ENCODE peak calls at places on chromosomes 12 and 14, in five cellular contexts. O is hepatocyte, A is heart right ventricle, X is Peyer's patch, M is body of pancreas. S is an unnamed sample.
A peak's percentile ranks its signal among the peaks of the same experiment; 100 is the strongest.

GRCh38 chr12:54038260-54038759 is 5.5 kb downstream of the HOXC5 start:
- DNase-seq in O (no peak), A (no peak), X (peak; percentile 31), M (no peak), S (no peak)

GRCh38 chr12:109098142-109098652 is 800 bp downstream of the UNG start:
- DNase-seq in O (peak; percentile 84), A (peak; percentile 70), X (no peak), M (peak; percentile 70), S (no peak)

GRCh38 chr12:65238609-65239008 is 39.9 kb upstream of the MSRB3 start:
- DNase-seq in O (no peak), A (no peak), X (no peak), M (no peak), S (no peak)

GRCh38 chr14:76755610-76756390 is 5.5 kb upstream of the VASH1 start:
- DNase-seq in O (no peak), A (no peak), X (no peak), M (no peak), S (no peak)

GRCh38 chr14:33762462-33762861 is 188.4 kb downstream of the EGLN3 start:
- DNase-seq in O (no peak), A (peak; percentile 14), X (no peak), M (no peak), S (no peak)

GRCh38 chr12:16385779-16386646 is 38.6 kb downstream of the MGST1 start:
- DNase-seq in O (peak; percentile 68), A (peak; percentile 16), X (no peak), M (peak; percentile 70), S (peak; percentile 14)

GRCh38 chr12:46926536-46926935 is 100.7 kb upstream of the SLC38A4 start:
- DNase-seq in O (no peak), A (no peak), X (no peak), M (no peak), S (no peak)

GRCh38 chr14:69861170-69861569 is 18.0 kb upstream of the SMOC1 start:
- DNase-seq in O (no peak), A (no peak), X (no peak), M (no peak), S (no peak)

GRCh38 chr14:73058923-73059311 is 583 bp downstream of the RBM25 start:
- DNase-seq in O (peak; percentile 49), A (peak; percentile 42), X (no peak), M (peak; percentile 44), S (peak; percentile 31)

DNA sequence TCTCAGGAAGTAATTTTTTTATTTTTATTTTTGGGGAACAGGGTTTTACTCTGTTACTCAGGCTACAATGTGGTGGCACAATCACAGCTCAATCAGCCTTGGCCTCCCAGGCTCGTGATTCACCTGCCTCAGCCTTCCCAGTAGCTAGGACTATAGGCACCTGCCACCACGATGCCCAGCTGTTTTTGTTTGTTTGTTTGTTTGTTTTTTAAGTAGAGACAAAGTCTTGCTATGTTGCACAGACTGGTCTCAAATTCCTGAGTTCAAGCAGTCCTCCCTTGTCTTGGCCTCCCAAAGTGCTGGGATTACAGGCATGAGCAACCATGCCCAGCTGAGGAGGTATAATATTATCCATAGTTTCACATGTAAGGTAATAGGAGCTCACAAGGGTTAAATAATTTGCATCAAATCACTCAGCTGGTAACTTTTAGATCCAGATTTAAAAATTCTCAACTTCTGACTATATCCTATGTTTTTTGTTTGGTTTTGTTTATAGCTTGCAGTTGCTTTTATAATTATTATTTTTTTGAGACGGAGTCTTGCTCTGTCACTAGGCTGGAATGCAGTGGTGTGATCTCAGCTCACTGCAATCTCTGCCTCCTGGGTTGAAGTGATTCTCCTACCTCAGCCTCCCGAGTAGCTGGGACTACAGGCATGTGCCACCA is 629.3 kb downstream of the DIO2 start:
- DNase-seq in O (no peak), A (no peak), X (no peak), M (no peak), S (no peak)
- H3K27ac ChIP-seq in O (no peak overlapping the region), A (no peak overlapping the region), X (no peak overlapping the region), M (no peak overlapping the region), S (no peak overlapping the region)

DNA sequence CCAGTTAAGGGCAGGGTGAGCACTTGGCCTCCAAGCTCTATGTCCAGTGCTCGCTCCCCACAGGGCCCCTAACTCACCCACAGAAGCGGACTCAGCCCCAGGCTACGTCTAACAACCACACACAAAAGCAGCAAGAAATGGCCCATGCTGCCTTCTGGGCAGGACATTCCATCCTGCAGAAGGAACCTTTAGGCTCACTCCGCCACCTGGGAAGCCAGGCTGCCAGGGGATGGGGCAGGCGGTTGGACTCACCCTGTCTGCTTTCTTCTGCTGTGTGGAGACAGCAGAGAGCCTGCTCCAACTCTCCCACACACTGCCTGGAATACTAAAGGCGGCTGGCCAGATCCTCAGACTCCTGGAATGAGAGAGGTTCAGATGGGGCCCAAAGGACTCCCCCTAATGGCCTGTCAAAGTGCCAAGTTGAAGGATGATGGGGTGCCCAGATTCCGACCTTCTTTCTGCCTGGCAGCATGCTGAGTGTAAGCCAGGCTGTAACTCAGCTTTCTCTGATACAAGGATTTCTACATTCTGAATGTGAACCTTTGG is 27.7 kb upstream of the BLTP3B start:
- DNase-seq in O (no peak), A (no peak), X (no peak), M (no peak), S (no peak)
- TF ChIP-seq CTCF in O (no peak), A (no peak), X (no peak), M (no peak), S (no peak)

GRCh38 chr12:1665366-1665765 is 25.5 kb upstream of the ADIPOR2 start:
- DNase-seq in O (no peak), A (no peak), X (no peak), M (no peak), S (no peak)

GRCh38 chr12:1666215-1666614 is 24.7 kb upstream of the ADIPOR2 start:
- DNase-seq in O (no peak), A (no peak), X (no peak), M (no peak), S (no peak)

GRCh38 chr12:1663440-1664132 is 27.3 kb upstream of the ADIPOR2 start:
- DNase-seq in O (no peak), A (no peak), X (no peak), M (no peak), S (no peak)

GRCh38 chr12:1668833-1669543 is 21.9 kb upstream of the ADIPOR2 start:
- DNase-seq in O (no peak), A (peak; percentile 83), X (peak; percentile 58), M (no peak), S (no peak)

GRCh38 chr12:1666685-1667162 is 24.1 kb upstream of the ADIPOR2 start:
- DNase-seq in O (peak; percentile 29), A (no peak), X (no peak), M (peak; percentile 34), S (no peak)
- H3K27ac ChIP-seq in O (peak overlapping the region; percentile 70), A (peak overlapping the region; percentile 93), X (peak overlapping the region; percentile 50), M (peak overlapping the region; percentile 58), S (peak overlapping the region; percentile 54)

GRCh38 chr12:100895197-100895596 is 100.6 kb downstream of the ANO4 start:
- DNase-seq in O (no peak), A (no peak), X (no peak), M (no peak), S (no peak)
- TF ChIP-seq CTCF in O (no peak), A (no peak), X (no peak), M (no peak), S (no peak)

GRCh38 chr12:69352904-69353303 is 4.7 kb downstream of the LYZ start:
- DNase-seq in O (no peak), A (no peak), X (no peak), M (no peak), S (no peak)

GRCh38 chr12:69350002-69350626 is 1.9 kb downstream of the LYZ start:
- DNase-seq in O (no peak), A (no peak), X (no peak), M (no peak), S (no peak)

GRCh38 chr12:69351462-69352236 is 3.5 kb downstream of the LYZ start:
- DNase-seq in O (no peak), A (no peak), X (no peak), M (no peak), S (no peak)

GRCh38 chr12:69348162-69348938 is at the start of gene LYZ:
- DNase-seq in O (no peak), A (peak; percentile 10), X (no peak), M (peak; percentile 51), S (no peak)

DNA sequence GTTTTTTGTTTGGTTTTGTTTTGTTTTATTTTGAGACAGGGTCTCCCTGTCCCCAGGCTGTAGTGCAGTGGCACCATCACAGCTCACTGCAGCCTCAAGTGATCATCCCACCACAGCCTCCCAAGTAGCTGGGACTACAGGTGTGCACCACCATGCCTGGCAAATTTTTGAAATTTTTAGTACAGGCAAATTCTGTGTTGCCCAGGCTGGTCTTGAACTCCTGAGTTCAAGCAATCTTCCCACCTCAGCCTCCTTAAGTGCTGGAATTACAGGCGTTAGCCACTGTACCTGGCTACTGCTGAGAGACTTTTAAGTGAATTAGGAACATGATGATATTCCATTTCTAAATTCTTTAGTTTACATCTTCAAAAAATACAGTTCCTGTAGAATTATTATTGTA is 2.6 kb downstream of the LYZ start:
- DNase-seq in O (no peak), A (no peak), X (no peak), M (no peak), S (no peak)
- H3K27ac ChIP-seq in O (no peak overlapping the region), A (no peak overlapping the region), X (no peak overlapping the region), M (no peak overlapping the region), S (no peak overlapping the region)

GRCh38 chr14:93824518-93825234 is 36.4 kb upstream of the PRIMA1 start:
- DNase-seq in O (peak; percentile 23), A (no peak), X (peak; percentile 31), M (no peak), S (no peak)
- TF ChIP-seq CTCF in O (peak; percentile 8), A (no peak), X (no peak), M (no peak), S (no peak)

S was measured in dorsolateral prefrontal cortex.